ENCODE peak calls at places on chromosomes 12 and 14, in four cellular contexts. F is HFF-Myc, H is AG10803, K is thyroid gland. A is an unnamed sample.

GRCh38 chr12:80099259-80099658 is at the start of gene OTOGL:
- DNase-seq in F (peak), H (peak), K (no peak), A (no peak)

GRCh38 chr12:108622425-108622824 is 11.3 kb downstream of the SELPLG start:
- DNase-seq in F (no peak), H (peak), K (no peak), A (no peak)

GRCh38 chr14:94011795-94012194 is 14.3 kb upstream of the OTUB2 start:
- DNase-seq in F (no peak), H (peak), K (no peak), A (no peak)

GRCh38 chr12:78585132-78585531 is 279.4 kb upstream of the SYT1 start:
- DNase-seq in F (no peak), H (no peak), K (no peak), A (no peak)

GRCh38 chr12:42094277-42094676 is 50.4 kb downstream of the GXYLT1 start:
- DNase-seq in F (peak), H (peak), K (no peak), A (no peak)

GRCh38 chr14:103361868-103362267 is 23.3 kb upstream of the MARK3 start:
- DNase-seq in F (peak), H (peak), K (no peak), A (no peak)

GRCh38 chr12:5887758-5888157 is 57.3 kb downstream of the ANO2 start:
- DNase-seq in F (no peak), H (no peak), K (no peak), A (no peak)

GRCh38 chr14:104085032-104085888 is at the start of gene ASPG:
- DNase-seq in F (no peak), H (no peak), K (no peak), A (no peak)

GRCh38 chr12:65998536-65999530 is 131.7 kb downstream of the LLPH start:
- DNase-seq in F (no peak), H (no peak), K (no peak), A (no peak)

DNA sequence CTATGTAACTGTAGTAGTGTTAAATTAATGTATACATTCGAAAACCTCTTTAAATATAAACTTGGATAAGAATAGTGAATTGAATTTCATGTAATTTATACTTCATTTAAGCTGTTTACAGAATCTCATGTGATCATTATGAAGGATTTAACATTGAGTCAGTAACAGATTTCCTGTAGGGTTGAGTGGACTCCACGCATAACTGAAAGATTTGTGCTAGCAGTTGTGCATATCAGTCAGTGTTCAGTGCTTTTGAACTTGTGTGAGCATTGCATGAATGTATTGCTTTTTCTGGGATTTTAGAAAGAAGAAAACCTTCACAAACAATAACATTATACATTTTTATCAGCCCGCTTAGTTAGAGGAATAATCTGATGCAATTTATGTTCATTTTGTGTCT is 1435.3 kb downstream of the LRFN5 start:
- DNase-seq in F (no peak), H (no peak), K (no peak), A (no peak)
- H3K4me3 ChIP-seq in F (no peak), H (no peak), K (no peak), A (no peak)

GRCh38 chr14:47674148-47674545 is 1.3 kb downstream of the MDGA2 start:
- DNase-seq in F (no peak), H (no peak), K (no peak), A (no peak)
- H3K4me3 ChIP-seq in F (no peak), H (no peak), K (no peak), A (peak)

GRCh38 chr12:116559080-116559329 is 176 bp upstream of the MAP1LC3B2 start:
- DNase-seq in F (no peak), H (no peak), K (no peak), A (no peak)
- H3K4me3 ChIP-seq in F (no peak), H (no peak), K (no peak), A (peak)

GRCh38 chr14:97640031-97640430 is 842.8 kb downstream of the VRK1 start:
- DNase-seq in F (no peak), H (no peak), K (no peak), A (no peak)

GRCh38 chr14:97642631-97643030 is 845.4 kb downstream of the VRK1 start:
- DNase-seq in F (no peak), H (no peak), K (no peak), A (no peak)

GRCh38 chr14:97634786-97635185 is 837.6 kb downstream of the VRK1 start:
- DNase-seq in F (no peak), H (peak), K (no peak), A (peak)

GRCh38 chr14:97641827-97642226 is 844.6 kb downstream of the VRK1 start:
- DNase-seq in F (no peak), H (peak), K (peak), A (no peak)

DNA sequence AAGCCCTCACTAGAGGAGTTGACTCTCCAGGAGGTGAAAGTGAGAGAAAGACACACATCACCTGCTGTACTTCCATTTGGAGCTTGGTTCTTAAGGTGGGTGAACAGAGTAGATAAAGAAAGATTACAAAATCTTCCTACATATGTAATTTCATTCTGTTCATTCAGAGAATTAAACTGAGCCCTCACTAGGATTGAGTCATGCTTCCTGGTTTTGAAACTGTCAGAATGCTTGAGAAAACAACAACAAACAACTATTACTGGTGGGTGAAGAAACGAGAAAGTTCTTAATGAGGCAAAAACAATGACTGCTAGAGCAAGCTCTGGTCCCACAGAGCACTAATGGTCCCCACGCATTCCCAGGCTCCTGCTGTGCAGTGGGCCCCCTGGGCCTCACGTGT is 841.7 kb downstream of the VRK1 start:
- DNase-seq in F (no peak), H (no peak), K (no peak), A (no peak)
- H3K4me3 ChIP-seq in F (no peak), H (no peak), K (no peak), A (no peak)

GRCh38 chr12:130179621-130180020 is 17.4 kb downstream of the FZD10 start:
- DNase-seq in F (no peak), H (no peak), K (no peak), A (no peak)
- H3K4me3 ChIP-seq in F (no peak), H (no peak), K (no peak), A (no peak)

GRCh38 chr12:54984602-54985376 is at the start of gene TESPA1:
- DNase-seq in F (no peak), H (no peak), K (peak), A (peak)
- H3K4me3 ChIP-seq in F (no peak), H (no peak), K (no peak), A (no peak)